ENCODE peak calls at places on chromosomes 11 and 22, in ten cellular contexts. M, E, K, X, S, Z, O, W, I and T are unnamed samples. For H3K4me1, the result is how much of the 10 kb centered on the place peaks cover.

GRCh38 chr22:50206599-50206998 is 5.8 kb downstream of the SELENOO start:
- DNase-seq in Z (no peak), E (peak), S (peak), I (peak), O (peak), X (no peak), K (no peak), M (peak), W (peak), T (no peak)

GRCh38 chr11:36953986-36954385 is 355.9 kb upstream of the RAG2 start:
- DNase-seq in E (no peak), S (no peak), I (no peak), K (no peak), X (no peak), M (no peak), O (no peak), Z (no peak), W (no peak), T (no peak)

GRCh38 chr11:120682026-120682649 is 170.6 kb downstream of the GRIK4 start:
- DNase-seq in E (no peak), I (no peak), O (no peak), K (no peak), S (no peak), W (no peak), M (no peak), Z (no peak), X (no peak), T (no peak)

GRCh38 chr11:16806791-16807190 is 68.3 kb downstream of the C11orf58 start:
- DNase-seq in K (no peak), M (no peak), X (no peak), S (no peak), O (no peak), E (peak), W (no peak), I (peak), Z (no peak), T (no peak)

GRCh38 chr22:37663521-37664140 is 5.1 kb downstream of the PDXP start:
- DNase-seq in X (no peak), W (no peak), Z (no peak), M (no peak), O (no peak), S (no peak), K (no peak), E (no peak), I (no peak), T (no peak)

GRCh38 chr11:66326261-66327111 is 9.6 kb upstream of the CD248 start:
- DNase-seq in I (peak), Z (no peak), X (no peak), O (no peak), W (no peak), S (peak), K (no peak), E (peak), M (no peak), T (no peak)

GRCh38 chr11:77473001-77473800 is 693 bp downstream of the PAK1 start:
- DNase-seq in O (peak), K (no peak), I (peak), W (peak), Z (peak), M (peak), E (peak), X (peak), S (peak), T (no peak)

GRCh38 chr11:126588630-126589491 is 233.4 kb downstream of the ST3GAL4 start:
- DNase-seq in O (no peak), S (no peak), X (no peak), K (no peak), E (no peak), M (no peak), W (no peak), I (no peak), Z (no peak), T (no peak)

GRCh38 chr11:46364056-46364455 is 16.8 kb downstream of the DGKZ start:
- DNase-seq in E (no peak), X (no peak), I (peak), K (no peak), M (no peak), O (no peak), Z (no peak), S (peak), W (no peak), T (no peak)

GRCh38 chr11:92504534-92504933 is 279.9 kb downstream of the FAT3 start:
- DNase-seq in O (no peak), Z (no peak), M (no peak), I (no peak), K (no peak), S (no peak), W (no peak), E (no peak), X (no peak), T (no peak)

GRCh38 chr11:7143908-7144307 is 55.1 kb downstream of the RBMXL2 start:
- DNase-seq in I (no peak), X (peak), W (peak), Z (no peak), O (peak), K (no peak), S (no peak), M (no peak), E (no peak), T (no peak)

DNA sequence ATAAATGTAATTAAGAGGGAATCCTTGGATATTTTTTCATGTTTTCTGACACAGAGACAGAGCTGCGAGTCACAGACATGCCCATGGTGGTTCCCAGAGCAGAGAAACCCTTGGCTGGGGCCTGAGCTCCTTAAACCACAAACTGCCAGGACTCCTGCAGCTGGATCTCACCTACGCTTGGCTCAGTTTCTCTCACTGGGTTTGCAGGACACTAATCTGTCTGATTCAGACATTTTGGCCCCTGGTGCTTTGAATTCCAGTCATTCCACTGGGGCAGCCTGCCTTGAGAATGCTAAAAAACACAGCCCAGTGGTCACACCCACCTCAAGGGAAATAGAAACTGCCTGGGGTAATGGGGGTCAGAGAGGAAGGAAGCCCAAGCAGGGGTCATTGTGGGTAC is 122.6 kb downstream of the CCDC81 start:
- DNase-seq in X (no peak), W (no peak), S (no peak), Z (no peak), E (no peak), I (no peak), K (no peak), O (no peak), M (no peak), T (no peak)
- H3K27ac ChIP-seq in X (no peak), W (peak), S (no peak), Z (no peak), E (no peak), I (no peak), K (no peak), O (no peak), M (no peak), T (peak)

GRCh38 chr22:27378994-27379393 is 422.6 kb downstream of the MN1 start:
- DNase-seq in E (no peak), S (no peak), I (no peak), Z (no peak), O (no peak), W (no peak), X (no peak), M (no peak), K (no peak), T (no peak)
- H3K4me1 ChIP-seq in E (under half), S (under half), I (under half), Z (under half), O (under half), W (under half), X (under half), M (under half), K (under half), T (under half)

GRCh38 chr22:24400037-24400725 is 27.2 kb upstream of the ADORA2A start:
- DNase-seq in M (no peak), E (no peak), K (no peak), W (no peak), X (no peak), Z (no peak), I (no peak), O (no peak), S (no peak), T (no peak)
- H3K27ac ChIP-seq in M (peak), E (peak), K (no peak), W (no peak), X (no peak), Z (no peak), I (no peak), O (no peak), S (no peak), T (no peak)

GRCh38 chr22:28929197-28929596 is 45.8 kb downstream of the ZNRF3 start:
- DNase-seq in I (no peak), S (no peak), O (no peak), K (no peak), E (no peak), X (no peak), M (no peak), W (no peak), Z (no peak), T (peak)
- H3K4me1 ChIP-seq in I (under half), S (under half), O (half or more), K (under half), E (under half), X (under half), M (under half), W (half or more), Z (under half), T (under half)

DNA sequence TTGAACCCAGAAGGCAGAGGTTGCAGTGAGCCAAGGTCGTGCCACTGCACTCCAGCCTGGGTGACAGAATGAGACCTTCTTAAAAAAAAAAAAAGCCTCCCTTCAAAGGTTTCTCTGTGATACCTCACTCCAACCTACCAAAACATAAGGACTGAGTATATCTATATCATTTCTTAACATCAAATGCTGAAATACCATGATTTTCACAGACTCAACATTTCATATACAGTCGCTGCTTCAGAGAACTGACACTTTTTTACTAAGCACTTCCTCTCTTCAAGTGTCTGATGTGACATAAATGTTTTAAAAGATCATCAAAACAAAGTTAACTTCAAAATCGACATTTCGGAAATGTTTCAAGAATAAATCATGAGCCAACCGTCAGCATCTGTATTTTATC is 12.0 kb downstream of the PRR14L start:
- DNase-seq in S (no peak), I (no peak), K (no peak), Z (no peak), O (no peak), W (no peak), E (no peak), M (no peak), X (no peak), T (no peak)
- H3K27ac ChIP-seq in S (no peak), I (no peak), K (no peak), Z (no peak), O (no peak), W (no peak), E (no peak), M (no peak), X (no peak), T (no peak)

GRCh38 chr11:70270877-70271634 is 566 bp downstream of the PPFIA1 start:
- DNase-seq in K (no peak), M (peak), O (peak), S (peak), Z (peak), I (peak), W (no peak), X (peak), E (peak), T (peak)
- H3K4me1 ChIP-seq in K (under half), M (under half), O (under half), S (under half), Z (under half), I (under half), W (under half), X (under half), E (under half), T (under half)

DNA sequence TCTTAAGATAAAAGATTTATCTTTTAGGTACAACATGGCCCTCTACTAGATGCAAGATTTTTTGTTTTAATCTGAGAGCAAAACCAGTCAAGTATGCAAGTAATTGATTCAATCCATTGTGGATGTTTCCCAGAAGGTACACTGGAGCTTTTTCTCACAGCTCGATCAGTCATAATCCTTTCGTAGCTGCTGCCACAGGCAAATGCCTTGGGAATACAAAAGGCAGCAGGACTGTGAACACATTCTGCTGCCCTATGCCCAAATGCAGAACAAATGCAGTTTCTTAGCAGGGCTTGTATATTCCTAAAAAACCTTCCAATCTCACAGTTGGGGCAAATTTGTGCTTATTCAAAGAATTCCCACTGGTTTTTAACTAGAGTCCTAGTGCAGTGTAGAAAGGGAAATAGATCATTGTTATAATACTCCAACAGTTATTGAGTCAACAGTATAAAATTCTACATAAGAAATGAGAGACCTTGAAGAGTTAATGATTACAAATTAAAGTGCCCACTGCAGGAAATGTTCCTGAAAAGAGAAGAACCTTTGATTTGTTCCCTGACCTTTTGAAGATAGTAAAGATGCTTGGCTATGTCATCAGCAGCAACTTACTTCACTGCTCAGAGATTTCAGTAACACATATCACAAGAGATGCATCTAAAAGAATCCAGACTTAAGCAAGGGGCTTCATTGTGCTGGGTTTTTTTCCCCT is 14.1 kb downstream of the LPXN start:
- DNase-seq in X (no peak), M (no peak), O (no peak), I (no peak), Z (no peak), E (no peak), K (no peak), W (peak), S (no peak), T (no peak)
- H3K27ac ChIP-seq in X (no peak), M (no peak), O (no peak), I (no peak), Z (no peak), E (no peak), K (no peak), W (peak), S (no peak), T (peak)

GRCh38 chr11:35182317-35182939 is 43.5 kb downstream of the CD44 start:
- DNase-seq in O (no peak), I (no peak), S (no peak), W (no peak), M (no peak), K (no peak), X (no peak), E (no peak), Z (no peak), T (no peak)

GRCh38 chr11:35187996-35188395 is 49.0 kb downstream of the CD44 start:
- DNase-seq in S (no peak), M (no peak), O (no peak), X (no peak), I (no peak), W (no peak), E (no peak), Z (no peak), K (no peak), T (no peak)

GRCh38 chr11:35183526-35183925 is 44.6 kb downstream of the CD44 start:
- DNase-seq in S (no peak), M (no peak), E (no peak), O (no peak), Z (no peak), I (no peak), X (no peak), K (no peak), W (no peak), T (no peak)

GRCh38 chr11:35180311-35181233 is 41.6 kb downstream of the CD44 start:
- DNase-seq in O (no peak), X (no peak), E (no peak), W (no peak), M (no peak), K (no peak), Z (no peak), S (no peak), I (no peak), T (no peak)

GRCh38 chr11:35185696-35186095 is 46.7 kb downstream of the CD44 start:
- DNase-seq in X (peak), O (peak), K (no peak), E (no peak), S (no peak), I (no peak), M (no peak), W (no peak), Z (no peak), T (no peak)
- H3K4me1 ChIP-seq in X (under half), O (under half), K (under half), E (under half), S (under half), I (under half), M (under half), W (under half), Z (half or more), T (under half)

DNA sequence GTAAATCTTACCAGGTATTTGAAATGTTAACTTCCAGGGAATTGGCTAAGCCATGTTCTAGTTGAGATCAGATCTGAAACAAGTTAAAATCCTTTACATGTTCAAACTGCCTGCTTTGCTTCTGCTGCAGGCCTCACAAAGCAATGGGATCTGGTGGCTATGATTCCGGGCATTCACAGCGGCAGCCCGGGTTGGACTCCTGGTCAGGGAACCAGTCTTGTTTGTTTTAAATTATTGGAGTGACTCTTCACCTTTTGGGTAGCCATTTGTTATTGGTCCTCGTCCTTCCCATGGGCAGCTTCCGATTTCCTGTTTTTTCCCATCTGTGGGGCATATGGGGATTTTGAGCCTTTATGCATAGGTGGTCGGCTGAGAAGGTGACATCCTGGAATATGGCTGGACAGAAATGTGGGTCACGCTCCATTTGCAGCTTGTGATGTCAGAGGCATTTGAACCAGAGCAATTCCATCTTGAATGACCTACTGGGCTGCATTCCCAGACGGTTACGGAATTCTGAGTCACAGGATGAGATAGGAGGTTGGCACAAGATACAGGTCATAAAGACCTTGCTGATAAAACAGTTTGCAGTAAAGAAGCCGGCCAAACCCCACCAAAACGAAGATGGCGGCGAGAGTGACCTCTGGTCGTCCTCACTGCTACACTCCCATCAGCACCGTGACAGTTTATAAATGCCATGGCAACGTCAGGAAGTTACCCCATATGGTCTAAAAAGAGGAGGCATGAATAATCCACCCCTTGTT is 20.1 kb upstream of the GSTP1 start:
- DNase-seq in K (no peak), S (no peak), E (peak), X (no peak), M (no peak), O (no peak), W (peak), Z (no peak), I (peak), T (no peak)
- H3K27ac ChIP-seq in K (no peak), S (no peak), E (peak), X (no peak), M (peak), O (peak), W (peak), Z (no peak), I (peak), T (peak)